ENCODE peak calls at places on chromosomes 5 and 9, in four cellular contexts. J, G, K and Y are unnamed samples.

GRCh38 chr5:132714456-132715307 is 22.7 kb downstream of the KIF3A start:
- DNase-seq in K (no peak), J (peak; percentile 1), G (no peak), Y (no peak)

GRCh38 chr5:176904276-176904675 is 5.1 kb upstream of the HK3 start:
- DNase-seq in J (no peak), G (no peak), K (no peak), Y (no peak)

GRCh38 chr5:14370386-14370785 is 211.2 kb upstream of the OTULINL start:
- DNase-seq in K (no peak), J (no peak), G (no peak), Y (no peak)

GRCh38 chr5:141843156-141843927 is 34.9 kb downstream of the PCDH1 start:
- DNase-seq in G (no peak), J (peak; percentile 20), K (no peak), Y (peak; percentile 39)

GRCh38 chr9:79592736-79593493 is 21.1 kb downstream of the TLE4 start:
- DNase-seq in G (no peak), J (peak; percentile 51), K (no peak), Y (no peak)

GRCh38 chr5:31186672-31187267 is 6.7 kb upstream of the CDH6 start:
- DNase-seq in G (no peak), J (peak; percentile 3), K (no peak), Y (peak; percentile 64)

GRCh38 chr9:130578865-130579737 is at the start of gene FUBP3:
- DNase-seq in G (peak; percentile 60), J (peak; percentile 87), K (peak; percentile 96), Y (peak; percentile 90)

GRCh38 chr9:126495411-126496180 is 118.1 kb upstream of the LMX1B start:
- DNase-seq in K (peak; percentile 49), J (no peak), G (no peak), Y (no peak)

GRCh38 chr5:89871906-89872305 is 537.6 kb downstream of the CETN3 start:
- DNase-seq in J (no peak), K (no peak), G (no peak), Y (peak; percentile 11)

GRCh38 chr9:127092041-127092608 is 30.3 kb downstream of the ANGPTL2 start:
- DNase-seq in J (no peak), K (no peak), G (no peak), Y (no peak)

GRCh38 chr5:150544606-150545219 is 36.8 kb downstream of the NDST1 start:
- DNase-seq in K (peak; percentile 91), J (peak; percentile 44), G (no peak), Y (peak; percentile 91)

GRCh38 chr5:15132816-15133405 is 261.3 kb upstream of the ANKH start:
- DNase-seq in K (no peak), J (no peak), G (no peak), Y (no peak)

GRCh38 chr5:142857405-142857804 is 87.2 kb downstream of the ARHGAP26 start:
- DNase-seq in J (peak; percentile 51), G (no peak), K (no peak), Y (no peak)

GRCh38 chr5:91361055-91361701 is 21.9 kb downstream of the ARRDC3 start:
- DNase-seq in K (no peak), G (no peak), J (peak; percentile 64), Y (no peak)

GRCh38 chr5:140106101-140106500 is 7.8 kb upstream of the PURA start:
- DNase-seq in J (no peak), G (no peak), K (no peak), Y (no peak)

GRCh38 chr5:5676218-5676617 is 253.7 kb downstream of the ICE1 start:
- DNase-seq in G (no peak), K (no peak), J (no peak), Y (no peak)

GRCh38 chr9:136439550-136440408 is at the start of gene INPP5E:
- DNase-seq in K (peak; percentile 95), G (peak; percentile 24), J (peak; percentile 62), Y (peak; percentile 61)

GRCh38 chr5:121967187-121967586 is 5.4 kb downstream of the SRFBP1 start:
- DNase-seq in K (no peak), G (no peak), J (no peak), Y (peak; percentile 46)

GRCh38 chr9:114366334-114367128 is 21.3 kb downstream of the AKNA start:
- DNase-seq in G (peak; percentile 69), K (no peak), J (peak; percentile 21), Y (peak; percentile 70)

GRCh38 chr5:82799346-82800077 is 277.7 kb downstream of the TMEM167A start:
- DNase-seq in K (no peak), G (no peak), J (no peak), Y (no peak)

GRCh38 chr9:134537891-134538520 is 103.6 kb upstream of the COL5A1 start:
- DNase-seq in G (no peak), J (no peak), K (no peak), Y (no peak)

GRCh38 chr5:125972706-125973105 is 450.5 kb upstream of the GRAMD2B start:
- DNase-seq in G (no peak), J (no peak), K (no peak), Y (no peak)

GRCh38 chr9:123775289-123775688 is 154.6 kb downstream of the DENND1A start:
- DNase-seq in G (no peak), J (no peak), K (no peak), Y (no peak)

GRCh38 chr9:115036691-115037090 is 81.3 kb downstream of the TNC start:
- DNase-seq in G (no peak), J (peak; percentile 100), K (no peak), Y (peak; percentile 42)

GRCh38 chr5:170283296-170283695 is 14.3 kb downstream of the LCP2 start:
- DNase-seq in K (no peak), G (no peak), J (no peak), Y (no peak)

GRCh38 chr5:2038337-2039179 is 155.8 kb upstream of the IRX4 start:
- DNase-seq in K (peak; percentile 91), J (peak; percentile 42), G (no peak), Y (peak; percentile 68)

GRCh38 chr5:56816546-56817081 is 1.3 kb downstream of the MAP3K1 start:
- DNase-seq in K (peak; percentile 93), G (no peak), J (peak; percentile 70), Y (peak; percentile 65)

GRCh38 chr9:33964369-33964768 is 84.3 kb downstream of the UBAP2 start:
- DNase-seq in J (no peak), G (no peak), K (no peak), Y (no peak)
- TF ChIP-seq CTCF in J (no peak), G (no peak), K (no peak), Y (no peak)

DNA sequence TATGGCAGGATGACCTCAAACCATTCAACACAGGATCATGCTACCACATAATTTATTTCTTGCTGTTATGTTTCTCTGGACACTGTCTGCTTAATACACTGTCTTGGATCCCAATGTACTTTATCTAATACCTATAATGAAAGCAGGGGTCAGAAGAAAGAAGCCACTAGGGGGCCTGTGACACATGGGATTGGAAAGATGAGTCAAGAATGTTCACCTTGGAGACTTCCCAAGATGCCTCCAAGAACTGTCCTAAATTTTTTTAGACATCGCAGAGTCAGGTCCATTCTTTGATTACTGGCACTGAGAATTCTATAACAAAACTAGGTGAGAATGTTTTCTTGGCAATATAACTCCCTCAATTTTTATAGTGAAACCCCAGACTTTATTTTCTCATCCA is 305.8 kb upstream of the SMARCA2 start:
- DNase-seq in K (no peak), G (no peak), J (no peak), Y (peak; percentile 45)
- TF ChIP-seq CTCF in K (peak; percentile 13), G (no peak), J (peak; percentile 26), Y (peak; percentile 16)

DNA sequence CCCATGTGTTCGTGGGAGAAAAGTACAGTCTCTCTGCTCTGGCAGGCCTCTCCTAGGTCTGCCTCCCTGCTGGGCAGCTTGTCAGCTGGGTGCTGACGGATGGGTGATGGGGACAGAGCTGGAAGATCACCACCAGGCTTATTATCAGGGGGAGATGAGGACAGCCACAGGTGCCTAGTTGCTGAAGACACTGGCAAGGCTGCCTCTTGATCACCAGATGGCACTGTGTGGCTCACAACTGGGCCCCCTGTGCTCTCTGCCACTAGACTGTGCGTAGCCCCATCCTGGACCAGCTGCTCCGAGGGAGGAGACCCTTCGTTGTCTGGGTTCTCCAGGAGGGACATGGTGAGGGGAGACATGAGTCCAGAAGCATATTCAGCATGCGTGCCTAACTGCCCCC is 73.0 kb downstream of the KIF24 start:
- DNase-seq in J (no peak), G (no peak), K (no peak), Y (no peak)
- TF ChIP-seq CTCF in J (peak; percentile 49), G (peak; percentile 39), K (no peak), Y (no peak)

DNA sequence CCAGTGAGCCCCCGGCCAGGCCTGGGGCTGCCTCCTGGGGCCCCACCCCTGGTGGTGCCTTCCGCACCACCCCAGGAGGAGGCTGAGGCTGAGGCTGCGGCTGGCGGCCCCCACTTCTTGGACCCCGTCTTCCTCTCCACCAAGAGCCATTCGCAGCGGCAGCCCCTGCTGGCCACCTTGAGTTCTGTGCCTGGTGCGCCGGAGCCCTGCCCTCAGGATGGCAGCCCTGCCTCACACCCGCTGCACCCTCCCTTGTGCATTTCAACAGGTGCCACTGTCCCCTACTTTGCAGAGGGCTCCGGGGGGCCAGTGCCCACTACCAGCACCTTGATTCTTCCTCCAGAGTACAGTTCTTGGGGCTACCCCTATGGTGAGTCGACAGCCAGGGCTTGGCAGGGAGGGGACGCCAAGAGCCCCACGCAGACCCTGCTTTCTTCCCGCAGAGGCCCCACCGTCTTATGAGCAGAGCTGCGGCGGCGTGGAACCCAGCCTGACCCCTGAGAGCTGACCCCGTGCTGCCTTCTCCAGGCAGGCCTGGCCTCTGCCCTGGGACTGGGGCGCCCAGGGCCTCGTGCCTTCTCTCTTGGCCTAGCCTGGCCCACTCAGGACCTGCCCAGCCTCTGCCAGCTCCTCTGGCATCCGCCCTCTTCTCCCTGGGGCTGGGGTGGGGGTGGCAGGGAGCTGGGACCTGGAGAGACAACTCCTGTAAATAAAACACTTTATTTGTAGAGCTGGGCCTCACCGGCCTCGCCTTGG is 4.0 kb upstream of the EHMT1 start:
- DNase-seq in G (no peak), J (no peak), K (peak; percentile 75), Y (no peak)
- TF ChIP-seq CTCF in G (no peak), J (no peak), K (no peak), Y (no peak)

GRCh38 chr9:13688990-13689600 is 409.6 kb upstream of the MPDZ start:
- DNase-seq in G (no peak), K (no peak), J (peak; percentile 8), Y (peak; percentile 31)
- TF ChIP-seq CTCF in G (peak; percentile 44), K (no peak), J (peak; percentile 62), Y (peak; percentile 33)